ENCODE peak calls at places on chromosomes 3 and 15, in six cellular contexts. One of them, this sample, is unnamed.

GRCh38 chr15:88256261-88257230 is at the start of gene NTRK3:
- DNase-seq in naive thymus-derived CD8-positive, alpha-beta T cell: no peak
- DNase-seq in activated T-cell treated with anti-CD3 and anti-CD28 coated beads for 1 hour: no peak
- DNase-seq in nephron progenitor cell: peak
- DNase-seq in AG09319: no peak
- DNase-seq in mesendoderm: peak
- DNase-seq in this sample: no peak

GRCh38 chr3:99920530-99921376 is 103.1 kb downstream of the CMSS1 start:
- DNase-seq in AG09319: no peak
- DNase-seq in nephron progenitor cell: no peak
- DNase-seq in activated T-cell treated with anti-CD3 and anti-CD28 coated beads for 1 hour: no peak
- DNase-seq in mesendoderm: peak
- DNase-seq in naive thymus-derived CD8-positive, alpha-beta T cell: no peak
- DNase-seq in this sample: no peak

GRCh38 chr3:175386630-175387029 is 527.5 kb downstream of the NAALADL2 start:
- DNase-seq in activated T-cell treated with anti-CD3 and anti-CD28 coated beads for 1 hour: no peak
- DNase-seq in AG09319: no peak
- DNase-seq in naive thymus-derived CD8-positive, alpha-beta T cell: no peak
- DNase-seq in mesendoderm: peak
- DNase-seq in nephron progenitor cell: no peak
- DNase-seq in this sample: no peak

GRCh38 chr3:58471025-58471887 is 20.6 kb upstream of the KCTD6 start:
- DNase-seq in mesendoderm: peak
- DNase-seq in AG09319: peak
- DNase-seq in activated T-cell treated with anti-CD3 and anti-CD28 coated beads for 1 hour: peak
- DNase-seq in nephron progenitor cell: peak
- DNase-seq in naive thymus-derived CD8-positive, alpha-beta T cell: no peak
- DNase-seq in this sample: no peak

GRCh38 chr3:10495003-10495402 is 10.4 kb downstream of the ATP2B2 start:
- DNase-seq in activated T-cell treated with anti-CD3 and anti-CD28 coated beads for 1 hour: no peak
- DNase-seq in mesendoderm: no peak
- DNase-seq in AG09319: no peak
- DNase-seq in naive thymus-derived CD8-positive, alpha-beta T cell: no peak
- DNase-seq in nephron progenitor cell: no peak
- DNase-seq in this sample: no peak

GRCh38 chr3:170703121-170703588 is 117.3 kb upstream of the SLC7A14 start:
- DNase-seq in naive thymus-derived CD8-positive, alpha-beta T cell: no peak
- DNase-seq in activated T-cell treated with anti-CD3 and anti-CD28 coated beads for 1 hour: no peak
- DNase-seq in mesendoderm: no peak
- DNase-seq in AG09319: peak
- DNase-seq in nephron progenitor cell: no peak
- DNase-seq in this sample: no peak

GRCh38 chr3:168250415-168250861 is 154.7 kb upstream of the GOLIM4 start:
- DNase-seq in naive thymus-derived CD8-positive, alpha-beta T cell: no peak
- DNase-seq in AG09319: no peak
- DNase-seq in activated T-cell treated with anti-CD3 and anti-CD28 coated beads for 1 hour: no peak
- DNase-seq in mesendoderm: peak
- DNase-seq in nephron progenitor cell: peak
- DNase-seq in this sample: no peak

GRCh38 chr3:41716391-41716910 is 245.5 kb downstream of the ULK4 start:
- DNase-seq in naive thymus-derived CD8-positive, alpha-beta T cell: no peak
- DNase-seq in nephron progenitor cell: no peak
- DNase-seq in AG09319: no peak
- DNase-seq in activated T-cell treated with anti-CD3 and anti-CD28 coated beads for 1 hour: no peak
- DNase-seq in mesendoderm: no peak
- DNase-seq in this sample: no peak

GRCh38 chr3:124800511-124801374 is 70.5 kb downstream of the UMPS start:
- DNase-seq in naive thymus-derived CD8-positive, alpha-beta T cell: no peak
- DNase-seq in activated T-cell treated with anti-CD3 and anti-CD28 coated beads for 1 hour: no peak
- DNase-seq in mesendoderm: no peak
- DNase-seq in AG09319: no peak
- DNase-seq in nephron progenitor cell: no peak
- DNase-seq in this sample: no peak

GRCh38 chr15:79212589-79213139 is 69.9 kb upstream of the ANKRD34C start:
- DNase-seq in mesendoderm: peak
- DNase-seq in AG09319: no peak
- DNase-seq in naive thymus-derived CD8-positive, alpha-beta T cell: no peak
- DNase-seq in nephron progenitor cell: no peak
- DNase-seq in activated T-cell treated with anti-CD3 and anti-CD28 coated beads for 1 hour: no peak
- DNase-seq in this sample: no peak

GRCh38 chr3:167318996-167319615 is 61.0 kb downstream of the ZBBX start:
- DNase-seq in AG09319: no peak
- DNase-seq in activated T-cell treated with anti-CD3 and anti-CD28 coated beads for 1 hour: no peak
- DNase-seq in mesendoderm: no peak
- DNase-seq in nephron progenitor cell: no peak
- DNase-seq in naive thymus-derived CD8-positive, alpha-beta T cell: no peak
- DNase-seq in this sample: no peak

GRCh38 chr15:90495067-90495466 is 34.7 kb upstream of the CRTC3 start:
- DNase-seq in activated T-cell treated with anti-CD3 and anti-CD28 coated beads for 1 hour: no peak
- DNase-seq in naive thymus-derived CD8-positive, alpha-beta T cell: no peak
- DNase-seq in AG09319: no peak
- DNase-seq in mesendoderm: no peak
- DNase-seq in nephron progenitor cell: no peak
- DNase-seq in this sample: no peak

GRCh38 chr3:100603449-100603848 is 6.0 kb upstream of the ADGRG7 start:
- DNase-seq in activated T-cell treated with anti-CD3 and anti-CD28 coated beads for 1 hour: no peak
- DNase-seq in nephron progenitor cell: no peak
- DNase-seq in naive thymus-derived CD8-positive, alpha-beta T cell: no peak
- DNase-seq in mesendoderm: peak
- DNase-seq in AG09319: peak
- DNase-seq in this sample: no peak

GRCh38 chr15:48645558-48646330 is at the start of gene FBN1:
- DNase-seq in mesendoderm: peak
- DNase-seq in naive thymus-derived CD8-positive, alpha-beta T cell: no peak
- DNase-seq in AG09319: peak
- DNase-seq in nephron progenitor cell: peak
- DNase-seq in activated T-cell treated with anti-CD3 and anti-CD28 coated beads for 1 hour: no peak
- DNase-seq in this sample: no peak

GRCh38 chr3:171092467-171092911 is 66.0 kb upstream of the SLC2A2 start:
- DNase-seq in mesendoderm: no peak
- DNase-seq in activated T-cell treated with anti-CD3 and anti-CD28 coated beads for 1 hour: no peak
- DNase-seq in nephron progenitor cell: no peak
- DNase-seq in AG09319: no peak
- DNase-seq in naive thymus-derived CD8-positive, alpha-beta T cell: no peak
- DNase-seq in this sample: no peak

GRCh38 chr3:168249539-168250414 is 154.1 kb upstream of the GOLIM4 start:
- DNase-seq in nephron progenitor cell: peak
- DNase-seq in activated T-cell treated with anti-CD3 and anti-CD28 coated beads for 1 hour: no peak
- DNase-seq in naive thymus-derived CD8-positive, alpha-beta T cell: peak
- DNase-seq in mesendoderm: peak
- DNase-seq in AG09319: peak
- DNase-seq in this sample: peak

GRCh38 chr3:128555098-128555825 is 62.3 kb upstream of the GATA2 start:
- DNase-seq in nephron progenitor cell: no peak
- DNase-seq in activated T-cell treated with anti-CD3 and anti-CD28 coated beads for 1 hour: no peak
- DNase-seq in mesendoderm: no peak
- DNase-seq in naive thymus-derived CD8-positive, alpha-beta T cell: no peak
- DNase-seq in AG09319: no peak
- DNase-seq in this sample: no peak

GRCh38 chr15:45110256-45110820 is 3.6 kb downstream of the DUOX2 start:
- DNase-seq in AG09319: no peak
- DNase-seq in nephron progenitor cell: no peak
- DNase-seq in naive thymus-derived CD8-positive, alpha-beta T cell: no peak
- DNase-seq in mesendoderm: no peak
- DNase-seq in activated T-cell treated with anti-CD3 and anti-CD28 coated beads for 1 hour: no peak
- DNase-seq in this sample: no peak

GRCh38 chr3:169863458-169863899 is 6.3 kb downstream of the LRRC31 start:
- DNase-seq in nephron progenitor cell: peak
- DNase-seq in activated T-cell treated with anti-CD3 and anti-CD28 coated beads for 1 hour: peak
- DNase-seq in naive thymus-derived CD8-positive, alpha-beta T cell: peak
- DNase-seq in mesendoderm: peak
- DNase-seq in AG09319: peak
- DNase-seq in this sample: peak

GRCh38 chr3:48826451-48826850 is 21.2 kb downstream of the PRKAR2A start:
- DNase-seq in AG09319: peak
- DNase-seq in mesendoderm: no peak
- DNase-seq in nephron progenitor cell: no peak
- DNase-seq in activated T-cell treated with anti-CD3 and anti-CD28 coated beads for 1 hour: no peak
- DNase-seq in naive thymus-derived CD8-positive, alpha-beta T cell: no peak
- DNase-seq in this sample: no peak

GRCh38 chr3:134453631-134454030 is 32.2 kb downstream of the ANAPC13 start:
- DNase-seq in activated T-cell treated with anti-CD3 and anti-CD28 coated beads for 1 hour: no peak
- DNase-seq in mesendoderm: peak
- DNase-seq in naive thymus-derived CD8-positive, alpha-beta T cell: no peak
- DNase-seq in nephron progenitor cell: no peak
- DNase-seq in AG09319: no peak
- DNase-seq in this sample: no peak

GRCh38 chr3:97825101-97825500 is 3.3 kb downstream of the CRYBG3 start:
- DNase-seq in nephron progenitor cell: no peak
- DNase-seq in AG09319: no peak
- DNase-seq in activated T-cell treated with anti-CD3 and anti-CD28 coated beads for 1 hour: no peak
- DNase-seq in mesendoderm: no peak
- DNase-seq in naive thymus-derived CD8-positive, alpha-beta T cell: no peak
- DNase-seq in this sample: no peak

GRCh38 chr3:100737334-100737733 is 28.0 kb downstream of the TFG start:
- DNase-seq in AG09319: no peak
- DNase-seq in activated T-cell treated with anti-CD3 and anti-CD28 coated beads for 1 hour: no peak
- DNase-seq in nephron progenitor cell: no peak
- DNase-seq in naive thymus-derived CD8-positive, alpha-beta T cell: no peak
- DNase-seq in mesendoderm: peak
- DNase-seq in this sample: no peak

GRCh38 chr3:49872801-49873281 is 3.1 kb upstream of the CAMKV start:
- DNase-seq in naive thymus-derived CD8-positive, alpha-beta T cell: no peak
- DNase-seq in nephron progenitor cell: no peak
- DNase-seq in AG09319: no peak
- DNase-seq in mesendoderm: peak
- DNase-seq in activated T-cell treated with anti-CD3 and anti-CD28 coated beads for 1 hour: no peak
- DNase-seq in this sample: no peak

GRCh38 chr3:104952587-104952986 is 414.1 kb upstream of the ALCAM start:
- DNase-seq in nephron progenitor cell: no peak
- DNase-seq in naive thymus-derived CD8-positive, alpha-beta T cell: no peak
- DNase-seq in AG09319: peak
- DNase-seq in activated T-cell treated with anti-CD3 and anti-CD28 coated beads for 1 hour: no peak
- DNase-seq in mesendoderm: no peak
- DNase-seq in this sample: no peak

GRCh38 chr3:10738688-10739372 is 77.2 kb upstream of the SLC6A11 start:
- DNase-seq in mesendoderm: peak
- DNase-seq in activated T-cell treated with anti-CD3 and anti-CD28 coated beads for 1 hour: peak
- DNase-seq in nephron progenitor cell: peak
- DNase-seq in AG09319: peak
- DNase-seq in naive thymus-derived CD8-positive, alpha-beta T cell: peak
- DNase-seq in this sample: peak

GRCh38 chr3:196422976-196423781 is 9.0 kb downstream of the UBXN7 start:
- DNase-seq in activated T-cell treated with anti-CD3 and anti-CD28 coated beads for 1 hour: no peak
- DNase-seq in mesendoderm: no peak
- DNase-seq in nephron progenitor cell: no peak
- DNase-seq in AG09319: no peak
- DNase-seq in naive thymus-derived CD8-positive, alpha-beta T cell: no peak
- DNase-seq in this sample: no peak

GRCh38 chr3:181561605-181562031 is 150.1 kb upstream of the SOX2 start:
- DNase-seq in naive thymus-derived CD8-positive, alpha-beta T cell: no peak
- DNase-seq in activated T-cell treated with anti-CD3 and anti-CD28 coated beads for 1 hour: no peak
- DNase-seq in AG09319: no peak
- DNase-seq in mesendoderm: peak
- DNase-seq in nephron progenitor cell: peak
- DNase-seq in this sample: no peak

GRCh38 chr3:185527364-185527763 is 25.0 kb downstream of the LIPH start:
- DNase-seq in nephron progenitor cell: no peak
- DNase-seq in naive thymus-derived CD8-positive, alpha-beta T cell: no peak
- DNase-seq in mesendoderm: no peak
- DNase-seq in activated T-cell treated with anti-CD3 and anti-CD28 coated beads for 1 hour: no peak
- DNase-seq in AG09319: no peak
- DNase-seq in this sample: no peak

GRCh38 chr3:128726691-128727031 is 678 bp downstream of the RAB7A start:
- DNase-seq in nephron progenitor cell: no peak
- DNase-seq in activated T-cell treated with anti-CD3 and anti-CD28 coated beads for 1 hour: peak
- DNase-seq in mesendoderm: peak
- DNase-seq in naive thymus-derived CD8-positive, alpha-beta T cell: peak
- DNase-seq in AG09319: peak
- DNase-seq in this sample: no peak

GRCh38 chr15:93210995-93211394 is 122.0 kb upstream of the RGMA start:
- DNase-seq in mesendoderm: peak
- DNase-seq in naive thymus-derived CD8-positive, alpha-beta T cell: no peak
- DNase-seq in AG09319: no peak
- DNase-seq in nephron progenitor cell: no peak
- DNase-seq in activated T-cell treated with anti-CD3 and anti-CD28 coated beads for 1 hour: no peak
- DNase-seq in this sample: no peak

GRCh38 chr3:138937690-138938055 is 9.3 kb downstream of the FOXL2 start:
- DNase-seq in naive thymus-derived CD8-positive, alpha-beta T cell: no peak
- DNase-seq in activated T-cell treated with anti-CD3 and anti-CD28 coated beads for 1 hour: no peak
- DNase-seq in mesendoderm: no peak
- DNase-seq in nephron progenitor cell: peak
- DNase-seq in AG09319: no peak
- DNase-seq in this sample: no peak

GRCh38 chr3:38582316-38582715 is 67.2 kb downstream of the SCN5A start:
- DNase-seq in AG09319: no peak
- DNase-seq in nephron progenitor cell: no peak
- DNase-seq in naive thymus-derived CD8-positive, alpha-beta T cell: no peak
- DNase-seq in activated T-cell treated with anti-CD3 and anti-CD28 coated beads for 1 hour: no peak
- DNase-seq in mesendoderm: no peak
- DNase-seq in this sample: no peak

GRCh38 chr3:16338124-16338523 is 73.1 kb downstream of the OXNAD1 start:
- DNase-seq in nephron progenitor cell: no peak
- DNase-seq in activated T-cell treated with anti-CD3 and anti-CD28 coated beads for 1 hour: peak
- DNase-seq in AG09319: no peak
- DNase-seq in mesendoderm: no peak
- DNase-seq in naive thymus-derived CD8-positive, alpha-beta T cell: no peak
- DNase-seq in this sample: peak

GRCh38 chr3:161409069-161409468 is 37.8 kb upstream of the SPTSSB start:
- DNase-seq in naive thymus-derived CD8-positive, alpha-beta T cell: no peak
- DNase-seq in activated T-cell treated with anti-CD3 and anti-CD28 coated beads for 1 hour: peak
- DNase-seq in nephron progenitor cell: peak
- DNase-seq in mesendoderm: peak
- DNase-seq in AG09319: no peak
- DNase-seq in this sample: no peak

GRCh38 chr15:101201411-101202174 is 50.3 kb downstream of the CHSY1 start:
- DNase-seq in mesendoderm: peak
- DNase-seq in activated T-cell treated with anti-CD3 and anti-CD28 coated beads for 1 hour: no peak
- DNase-seq in AG09319: peak
- DNase-seq in nephron progenitor cell: peak
- DNase-seq in naive thymus-derived CD8-positive, alpha-beta T cell: no peak
- DNase-seq in this sample: no peak

GRCh38 chr3:104907507-104907906 is 459.2 kb upstream of the ALCAM start:
- DNase-seq in naive thymus-derived CD8-positive, alpha-beta T cell: no peak
- DNase-seq in activated T-cell treated with anti-CD3 and anti-CD28 coated beads for 1 hour: no peak
- DNase-seq in AG09319: peak
- DNase-seq in mesendoderm: no peak
- DNase-seq in nephron progenitor cell: no peak
- DNase-seq in this sample: no peak

GRCh38 chr15:84034831-84035753 is 200.5 kb upstream of the GOLGA6L4 start:
- DNase-seq in naive thymus-derived CD8-positive, alpha-beta T cell: no peak
- DNase-seq in activated T-cell treated with anti-CD3 and anti-CD28 coated beads for 1 hour: no peak
- DNase-seq in nephron progenitor cell: no peak
- DNase-seq in mesendoderm: peak
- DNase-seq in AG09319: no peak
- DNase-seq in this sample: no peak

GRCh38 chr3:151766454-151766853 is 32.7 kb downstream of the AADACL2 start:
- DNase-seq in mesendoderm: no peak
- DNase-seq in AG09319: no peak
- DNase-seq in activated T-cell treated with anti-CD3 and anti-CD28 coated beads for 1 hour: no peak
- DNase-seq in nephron progenitor cell: no peak
- DNase-seq in naive thymus-derived CD8-positive, alpha-beta T cell: no peak
- DNase-seq in this sample: no peak

GRCh38 chr3:159789742-159790635 is 198.6 kb upstream of the IL12A start:
- DNase-seq in activated T-cell treated with anti-CD3 and anti-CD28 coated beads for 1 hour: no peak
- DNase-seq in nephron progenitor cell: no peak
- DNase-seq in naive thymus-derived CD8-positive, alpha-beta T cell: no peak
- DNase-seq in AG09319: no peak
- DNase-seq in mesendoderm: no peak
- DNase-seq in this sample: no peak